ENCODE peak calls at places on chromosomes 6 and 20, in six cellular contexts. U, F, O, W, C and N are unnamed samples. For H3K9me3, the result is how much of the 10 kb centered on the place peaks cover.

GRCh38 chr6:11231564-11232176 is 798 bp downstream of the NEDD9 start:
- DNase-seq in U (no peak), F (no peak), O (peak), W (no peak), C (no peak), N (peak)

GRCh38 chr20:63829943-63830820 is 882 bp downstream of the ZBTB46 start:
- DNase-seq in U (no peak), F (peak), O (no peak), W (no peak), C (no peak), N (peak)

GRCh38 chr6:164216368-164216767 is 801.9 kb downstream of the QKI start:
- DNase-seq in U (no peak), F (no peak), O (no peak), W (no peak), C (no peak), N (no peak)

GRCh38 chr6:45625191-45625664 is 247.5 kb upstream of the SUPT3H start:
- DNase-seq in U (no peak), F (no peak), O (no peak), W (no peak), C (no peak), N (no peak)

GRCh38 chr6:147467463-147467862 is 41.0 kb upstream of the SAMD5 start:
- DNase-seq in U (no peak), F (no peak), O (no peak), W (no peak), C (no peak), N (no peak)

GRCh38 chr6:45533394-45533793 is 155.7 kb upstream of the SUPT3H start:
- DNase-seq in U (no peak), F (no peak), O (no peak), W (no peak), C (no peak), N (no peak)

GRCh38 chr6:45500924-45501816 is 123.4 kb upstream of the SUPT3H start:
- DNase-seq in U (no peak), F (no peak), O (peak), W (no peak), C (no peak), N (peak)

GRCh38 chr20:18738055-18738454 is 75.5 kb upstream of the SCP2D1 start:
- DNase-seq in U (no peak), F (no peak), O (peak), W (no peak), C (no peak), N (peak)

GRCh38 chr6:116265081-116265829 is 11.4 kb upstream of the TSPYL4 start:
- DNase-seq in U (peak), F (no peak), O (no peak), W (no peak), C (no peak), N (no peak)

GRCh38 chr6:170063431-170063830 is 227.4 kb downstream of the DLL1 start:
- DNase-seq in U (no peak), F (peak), O (no peak), W (no peak), C (peak), N (no peak)

GRCh38 chr6:100022847-100023246 is 28.8 kb upstream of the MCHR2 start:
- DNase-seq in U (no peak), F (no peak), O (no peak), W (no peak), C (no peak), N (no peak)

GRCh38 chr20:21390768-21391167 is 6.6 kb downstream of the NKX2-4 start:
- DNase-seq in U (no peak), F (no peak), O (no peak), W (no peak), C (no peak), N (no peak)

GRCh38 chr20:64140421-64140820 is 23.8 kb upstream of the MYT1 start:
- DNase-seq in U (no peak), F (no peak), O (no peak), W (no peak), C (no peak), N (no peak)

GRCh38 chr6:122048570-122048969 is 350.9 kb upstream of the HSF2 start:
- DNase-seq in U (no peak), F (no peak), O (no peak), W (no peak), C (no peak), N (no peak)

GRCh38 chr6:92688328-92688727 is 731.0 kb downstream of the EPHA7 start:
- DNase-seq in U (no peak), F (no peak), O (no peak), W (no peak), C (no peak), N (no peak)

GRCh38 chr6:135088818-135089809 is 34.5 kb upstream of the HBS1L start:
- DNase-seq in U (no peak), F (no peak), O (peak), W (no peak), C (no peak), N (no peak)

GRCh38 chr6:147135211-147135672 is 69.0 kb upstream of the STXBP5 start:
- DNase-seq in U (no peak), F (no peak), O (peak), W (no peak), C (no peak), N (no peak)

GRCh38 chr6:113909224-113909856 is 52.2 kb downstream of the MARCKS start:
- DNase-seq in U (no peak), F (no peak), O (peak), W (no peak), C (no peak), N (peak)

GRCh38 chr20:51412333-51412761 is 130.2 kb downstream of the NFATC2 start:
- DNase-seq in U (peak), F (no peak), O (no peak), W (no peak), C (peak), N (no peak)

GRCh38 chr6:45461486-45461885 is 83.8 kb upstream of the SUPT3H start:
- DNase-seq in U (no peak), F (no peak), O (no peak), W (no peak), C (no peak), N (no peak)

GRCh38 chr20:4159765-4160490 is 144.6 kb upstream of the RNF24 start:
- DNase-seq in U (no peak), F (no peak), O (no peak), W (no peak), C (no peak), N (no peak)

GRCh38 chr6:135535989-135536414 is 38.5 kb upstream of the AHI1 start:
- DNase-seq in U (no peak), F (no peak), O (peak), W (no peak), C (no peak), N (peak)

GRCh38 chr6:11999245-11999644 is 12.9 kb upstream of the HIVEP1 start:
- DNase-seq in U (no peak), F (no peak), O (no peak), W (no peak), C (no peak), N (no peak)

GRCh38 chr6:27451660-27452390 is 21.1 kb downstream of the ZNF184 start:
- DNase-seq in U (no peak), F (no peak), O (no peak), W (no peak), C (no peak), N (no peak)

GRCh38 chr6:27448456-27448855 is 24.4 kb downstream of the ZNF184 start:
- DNase-seq in U (no peak), F (no peak), O (no peak), W (no peak), C (no peak), N (no peak)

DNA sequence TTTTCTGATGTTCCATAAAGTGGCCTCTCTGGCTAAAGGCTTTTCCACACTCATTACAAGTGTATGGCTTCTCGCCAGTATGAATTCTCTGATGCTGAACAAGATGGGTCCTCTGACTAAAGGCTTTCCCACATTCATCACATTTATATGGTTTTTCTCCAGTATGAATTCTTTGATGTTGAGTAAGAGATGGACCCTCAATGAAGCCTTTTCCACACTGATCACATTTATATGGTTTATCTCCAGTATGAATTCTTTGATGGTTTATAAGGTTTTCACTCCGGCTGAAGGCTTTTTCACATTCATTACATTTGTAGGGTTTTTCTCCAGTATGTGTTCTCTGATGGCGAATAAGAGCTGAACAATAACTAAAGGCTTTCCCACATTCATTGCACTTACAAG is 20.4 kb downstream of the ZNF184 start:
- DNase-seq in U (no peak), F (no peak), O (peak), W (no peak), C (no peak), N (no peak)
- H3K9me3 ChIP-seq in U (half or more), F (half or more), O (half or more), W (half or more), C (under half), N (under half)

GRCh38 chr20:23047001-23047737 is 2.3 kb downstream of the THBD start:
- DNase-seq in U (no peak), F (no peak), O (no peak), W (no peak), C (no peak), N (no peak)

GRCh38 chr20:23046431-23046830 is 3.0 kb downstream of the THBD start:
- DNase-seq in U (no peak), F (no peak), O (no peak), W (no peak), C (no peak), N (no peak)

GRCh38 chr20:23049201-23049932 is at the start of gene THBD:
- DNase-seq in U (peak), F (peak), O (peak), W (no peak), C (peak), N (no peak)

GRCh38 chr20:23048283-23049200 is 930 bp downstream of the THBD start:
- DNase-seq in U (peak), F (peak), O (peak), W (no peak), C (peak), N (no peak)

DNA sequence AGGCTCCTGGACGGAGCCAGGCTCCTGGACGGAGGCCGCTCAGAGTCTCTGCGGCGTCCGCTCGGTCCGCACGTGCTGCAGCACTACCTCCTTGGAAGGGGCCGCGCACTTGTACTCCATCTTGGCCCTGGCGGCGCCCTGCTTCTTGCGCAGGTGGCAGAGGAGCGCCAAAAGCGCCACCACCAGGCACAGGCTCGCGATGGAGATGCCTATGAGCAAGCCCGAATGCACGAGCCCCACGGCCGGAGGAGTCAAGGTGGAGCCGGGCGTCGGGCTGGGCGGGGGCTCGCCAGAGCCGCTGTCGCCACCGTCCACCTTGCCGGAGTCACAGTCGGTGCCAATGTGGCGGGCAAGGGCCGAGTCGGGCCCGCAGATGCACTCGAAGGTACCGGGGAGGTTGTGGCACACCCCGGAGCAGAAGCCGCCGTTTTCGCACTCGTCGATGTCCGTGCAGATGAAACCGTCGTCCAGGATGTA is 1.7 kb downstream of the THBD start:
- DNase-seq in U (no peak), F (peak), O (peak), W (no peak), C (no peak), N (no peak)
- H3K4me3 ChIP-seq in U (peak), F (peak), O (peak), W (peak), C (peak), N (no peak)

GRCh38 chr6:168540713-168541291 is 99.8 kb downstream of the SMOC2 start:
- DNase-seq in U (no peak), F (no peak), O (no peak), W (no peak), C (no peak), N (no peak)

GRCh38 chr6:168538892-168539811 is 98.2 kb downstream of the SMOC2 start:
- DNase-seq in U (no peak), F (no peak), O (no peak), W (no peak), C (no peak), N (no peak)

GRCh38 chr6:168541307-168541706 is 100.3 kb downstream of the SMOC2 start:
- DNase-seq in U (no peak), F (no peak), O (no peak), W (no peak), C (no peak), N (no peak)

GRCh38 chr6:168545428-168545827 is 104.4 kb downstream of the SMOC2 start:
- DNase-seq in U (no peak), F (no peak), O (no peak), W (no peak), C (no peak), N (no peak)

DNA sequence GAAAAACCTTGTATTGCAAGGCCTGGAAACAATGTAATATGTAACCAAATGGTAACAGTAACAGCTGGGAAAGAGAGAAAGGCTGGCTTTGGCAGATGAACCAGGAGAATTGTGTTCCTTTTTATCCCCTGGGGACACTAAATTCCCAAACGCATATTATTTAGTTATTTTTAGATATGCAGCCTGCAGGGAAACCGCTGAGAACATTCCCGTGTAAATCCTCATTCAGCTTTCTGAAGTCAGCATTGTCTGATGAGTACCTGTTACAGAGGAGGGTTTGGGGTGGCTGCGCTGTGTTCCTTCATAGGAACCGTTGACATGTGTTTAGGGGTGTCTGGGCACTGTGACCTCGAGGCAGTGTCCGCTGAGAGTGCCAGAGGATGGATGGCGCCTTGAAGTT is 101.3 kb downstream of the SMOC2 start:
- DNase-seq in U (no peak), F (no peak), O (no peak), W (no peak), C (no peak), N (no peak)
- H3K9me3 ChIP-seq in U (under half), F (under half), O (under half), W (under half), C (under half), N (under half)

GRCh38 chr6:155121699-155122098 is 126.6 kb downstream of the TIAM2 start:
- DNase-seq in U (no peak), F (no peak), O (no peak), W (no peak), C (no peak), N (no peak)

GRCh38 chr6:155125916-155126315 is 130.8 kb downstream of the TIAM2 start:
- DNase-seq in U (no peak), F (no peak), O (no peak), W (no peak), C (no peak), N (no peak)

GRCh38 chr6:155120034-155120433 is 124.9 kb downstream of the TIAM2 start:
- DNase-seq in U (no peak), F (no peak), O (no peak), W (no peak), C (no peak), N (peak)

GRCh38 chr6:155123520-155123919 is 128.4 kb downstream of the TIAM2 start:
- DNase-seq in U (no peak), F (no peak), O (no peak), W (no peak), C (no peak), N (no peak)

GRCh38 chr6:155122199-155122950 is 127.3 kb downstream of the TIAM2 start:
- DNase-seq in U (no peak), F (no peak), O (no peak), W (no peak), C (no peak), N (no peak)
- H3K4me3 ChIP-seq in U (no peak), F (no peak), O (no peak), W (no peak), C (no peak), N (no peak)

DNA sequence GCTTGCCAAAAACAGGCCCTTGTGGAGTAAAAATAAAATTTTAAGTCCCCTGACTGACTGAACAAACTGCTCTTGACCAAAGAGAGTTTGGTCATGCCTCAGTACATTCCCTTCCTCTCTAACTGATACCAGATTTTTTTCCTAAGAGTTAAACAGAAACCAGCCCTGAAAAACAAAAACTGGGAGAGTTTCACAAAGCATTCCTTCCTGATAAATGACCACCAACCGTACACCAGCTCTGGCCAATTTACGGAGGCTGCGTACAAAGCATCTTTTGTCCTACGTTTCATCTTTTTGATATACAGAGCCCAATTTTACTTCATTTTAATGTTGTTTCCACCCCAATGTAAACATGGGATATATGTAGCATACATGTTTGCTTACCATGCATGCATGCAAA is 477.4 kb upstream of the HTR1E start:
- DNase-seq in U (no peak), F (no peak), O (no peak), W (no peak), C (no peak), N (no peak)
- H3K9me3 ChIP-seq in U (under half), F (under half), O (under half), W (under half), C (under half), N (under half)

DNA sequence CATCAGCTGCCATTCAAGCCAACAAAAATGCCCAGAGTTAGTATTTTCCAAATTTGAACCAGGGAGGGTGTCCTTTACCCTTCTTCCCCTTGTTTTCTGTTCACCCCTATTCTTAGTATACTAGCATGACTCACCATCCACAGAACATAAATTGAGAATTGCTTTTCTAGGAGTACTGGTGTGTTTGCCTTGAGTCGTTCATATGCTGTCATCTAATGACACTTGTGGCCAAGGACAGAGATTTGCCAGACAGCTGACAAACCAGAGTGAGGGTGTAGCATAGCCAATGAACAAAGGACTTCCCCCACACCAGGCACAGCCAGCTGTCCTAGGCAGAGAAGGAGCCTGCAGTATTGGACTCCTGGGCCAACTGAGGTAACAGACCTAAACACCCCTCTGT is 62.2 kb downstream of the FILIP1 start:
- DNase-seq in U (peak), F (peak), O (peak), W (no peak), C (peak), N (no peak)
- H3K4me3 ChIP-seq in U (peak), F (no peak), O (no peak), W (no peak), C (no peak), N (no peak)

GRCh38 chr20:45735988-45736387 is 13.8 kb downstream of the SPINT4 start:
- DNase-seq in U (no peak), F (no peak), O (no peak), W (no peak), C (no peak), N (no peak)
- H3K9me3 ChIP-seq in U (under half), F (under half), O (under half), W (under half), C (under half), N (under half)

DNA sequence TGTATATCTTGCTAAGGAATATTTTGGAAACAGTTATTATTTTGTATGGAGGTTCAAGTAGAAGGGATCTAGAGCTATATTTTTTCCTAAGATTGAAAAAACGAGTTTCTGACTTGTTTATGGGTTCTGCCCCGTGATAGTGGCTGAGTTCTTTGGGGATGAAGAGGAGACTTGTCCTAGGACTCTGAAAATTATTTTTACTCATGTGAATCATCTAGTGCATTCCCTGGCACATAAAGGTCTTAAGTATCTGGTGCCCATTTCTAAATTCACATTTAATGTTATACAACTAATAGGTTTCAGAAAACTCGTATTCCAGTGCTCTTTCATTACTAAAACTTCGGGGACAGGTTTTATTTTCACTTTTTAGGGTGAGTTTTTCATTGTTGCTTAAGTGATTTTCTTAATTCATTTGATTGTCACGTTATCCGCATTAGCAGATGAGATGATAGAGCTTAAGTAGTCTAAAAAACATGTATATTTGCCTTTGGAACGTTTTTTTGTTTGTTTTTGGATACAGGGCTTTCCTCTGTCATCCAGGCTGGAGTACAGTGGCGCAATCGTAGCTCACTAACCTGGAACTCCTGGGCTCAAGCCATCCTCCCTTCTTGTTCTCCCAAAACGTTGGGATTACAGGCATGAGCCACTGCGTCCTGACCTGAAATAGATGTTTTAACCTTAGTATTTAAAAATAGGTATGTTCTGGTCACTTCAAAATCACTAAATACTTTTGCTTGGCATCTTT is 2.1 kb downstream of the NFYA start:
- DNase-seq in U (no peak), F (no peak), O (no peak), W (no peak), C (peak), N (no peak)
- H3K4me3 ChIP-seq in U (peak), F (peak), O (peak), W (peak), C (peak), N (peak)